ENCODE peak calls at places on chromosomes 13 and 19, in nine cellular contexts. Y, M, A, Q, O, S, W, C and X are unnamed samples.

GRCh38 chr13:44842158-44842557 is 147.1 kb downstream of the NUFIP1 start:
- DNase-seq in Y (no peak), M (peak; percentile 74), A (peak; percentile 63), Q (no peak), O (no peak), S (no peak), W (peak; percentile 51), C (no peak), X (peak; percentile 49)

GRCh38 chr13:63190219-63190618 is 1774.6 kb upstream of the PCDH20 start:
- DNase-seq in Y (no peak), M (peak; percentile 55), A (peak; percentile 2), Q (no peak), O (no peak), S (no peak), W (peak; percentile 15), C (no peak), X (no peak)

GRCh38 chr19:54905908-54906511 is at the start of gene NCR1:
- DNase-seq in Y (no peak), M (no peak), A (no peak), Q (no peak), O (no peak), S (no peak), W (no peak), C (no peak), X (no peak)

GRCh38 chr13:32897296-32897695 is 118.9 kb upstream of the KL start:
- DNase-seq in Y (no peak), M (no peak), A (no peak), Q (no peak), O (no peak), S (no peak), W (no peak), C (no peak), X (no peak)

GRCh38 chr19:54805665-54806515 is 2.5 kb downstream of the KIR2DL4 start:
- DNase-seq in Y (no peak), M (no peak), A (no peak), Q (no peak), O (no peak), S (no peak), W (no peak), C (no peak), X (no peak)

GRCh38 chr19:46494115-46494935 is 1.3 kb downstream of the PNMA8B start:
- DNase-seq in Y (no peak), M (no peak), A (no peak), Q (no peak), O (no peak), S (no peak), W (no peak), C (no peak), X (no peak)

GRCh38 chr13:24887759-24888158 is 123.8 kb downstream of the RNF17 start:
- DNase-seq in Y (no peak), M (no peak), A (no peak), Q (no peak), O (no peak), S (no peak), W (no peak), C (no peak), X (no peak)

GRCh38 chr19:7925171-7925837 is 631 bp downstream of the CTXN1 start:
- DNase-seq in Y (peak; percentile 98), M (peak; percentile 16), A (peak; percentile 67), Q (peak; percentile 71), O (no peak), S (peak; percentile 56), W (peak; percentile 68), C (no peak), X (no peak)

GRCh38 chr19:42052241-42052863 is 17.7 kb downstream of the GRIK5 start:
- DNase-seq in Y (no peak), M (no peak), A (no peak), Q (no peak), O (no peak), S (no peak), W (no peak), C (no peak), X (no peak)

GRCh38 chr19:44927746-44928145 is 13.3 kb downstream of the APOC1 start:
- DNase-seq in Y (no peak), M (peak; percentile 29), A (peak; percentile 92), Q (no peak), O (no peak), S (no peak), W (peak; percentile 63), C (no peak), X (no peak)

GRCh38 chr13:25329706-25330105 is 28.3 kb downstream of the NUP58 start:
- DNase-seq in Y (no peak), M (peak; percentile 11), A (peak; percentile 71), Q (no peak), O (no peak), S (no peak), W (no peak), C (no peak), X (peak; percentile 15)

GRCh38 chr13:58080806-58081205 is 449.3 kb downstream of the PCDH17 start:
- DNase-seq in Y (no peak), M (peak; percentile 30), A (no peak), Q (no peak), O (no peak), S (no peak), W (no peak), C (no peak), X (no peak)

GRCh38 chr13:71358218-71358617 is 508.8 kb downstream of the DACH1 start:
- DNase-seq in Y (no peak), M (no peak), A (no peak), Q (no peak), O (no peak), S (no peak), W (no peak), C (no peak), X (no peak)

GRCh38 chr13:43760257-43760656 is 26.5 kb downstream of the ENOX1 start:
- DNase-seq in Y (no peak), M (no peak), A (no peak), Q (no peak), O (no peak), S (no peak), W (no peak), C (no peak), X (no peak)

GRCh38 chr13:20128459-20128927 is 32.4 kb downstream of the GJA3 start:
- DNase-seq in Y (peak; percentile 72), M (no peak), A (no peak), Q (no peak), O (no peak), S (no peak), W (no peak), C (no peak), X (no peak)

GRCh38 chr13:20127563-20128458 is 33.0 kb downstream of the GJA3 start:
- DNase-seq in Y (peak; percentile 87), M (peak; percentile 47), A (peak; percentile 40), Q (peak; percentile 21), O (no peak), S (no peak), W (peak; percentile 51), C (no peak), X (no peak)

GRCh38 chr13:20130012-20130411 is 30.8 kb downstream of the GJA3 start:
- DNase-seq in Y (peak; percentile 3), M (no peak), A (no peak), Q (no peak), O (no peak), S (no peak), W (no peak), C (no peak), X (no peak)

GRCh38 chr13:20130652-20131051 is 30.2 kb downstream of the GJA3 start:
- DNase-seq in Y (no peak), M (no peak), A (no peak), Q (no peak), O (no peak), S (no peak), W (no peak), C (no peak), X (no peak)

DNA sequence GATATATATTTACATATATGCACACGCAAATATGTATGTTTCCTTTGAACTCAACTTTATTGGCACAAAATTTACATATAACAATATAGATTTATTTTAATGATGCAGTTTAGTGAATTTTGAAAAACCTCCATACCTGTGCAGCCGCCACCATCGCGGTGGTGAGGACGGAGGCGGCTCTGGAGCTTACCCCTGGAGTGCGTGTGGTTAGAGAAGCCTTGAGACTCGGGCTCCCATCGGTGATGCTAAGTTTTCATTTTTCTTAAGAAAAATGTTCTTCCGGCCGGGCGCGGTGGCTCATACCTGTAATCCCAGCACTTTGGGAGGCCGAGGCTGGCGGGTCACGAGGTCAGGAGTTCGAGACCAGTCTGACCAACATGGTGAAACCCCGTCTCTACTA is 31.8 kb downstream of the GJA3 start:
- DNase-seq in Y (no peak), M (no peak), A (no peak), Q (no peak), O (no peak), S (no peak), W (no peak), C (no peak), X (no peak)
- H3K4me3 ChIP-seq in Y (peak overlapping the region; percentile 77), M (no peak overlapping the region), A (no peak overlapping the region), Q (no peak overlapping the region), O (no peak overlapping the region), S (no peak overlapping the region), W (no peak overlapping the region), C (no peak overlapping the region), X (no peak overlapping the region)

GRCh38 chr19:18470787-18471186 is 32.9 kb upstream of the ISYNA1 start:
- DNase-seq in Y (no peak), M (no peak), A (no peak), Q (no peak), O (no peak), S (no peak), W (no peak), C (no peak), X (no peak)

GRCh38 chr19:18469245-18470107 is 31.5 kb upstream of the ISYNA1 start:
- DNase-seq in Y (peak; percentile 93), M (no peak), A (peak; percentile 75), Q (peak; percentile 48), O (peak; percentile 47), S (peak; percentile 32), W (peak; percentile 63), C (no peak), X (no peak)

GRCh38 chr19:18468517-18468916 is 30.6 kb upstream of the ISYNA1 start:
- DNase-seq in Y (no peak), M (no peak), A (no peak), Q (no peak), O (no peak), S (no peak), W (no peak), C (no peak), X (no peak)

GRCh38 chr19:18468930-18469244 is 31.0 kb upstream of the ISYNA1 start:
- DNase-seq in Y (no peak), M (no peak), A (no peak), Q (no peak), O (no peak), S (no peak), W (no peak), C (no peak), X (no peak)

GRCh38 chr19:18470153-18470552 is 32.2 kb upstream of the ISYNA1 start:
- DNase-seq in Y (peak; percentile 91), M (no peak), A (no peak), Q (no peak), O (no peak), S (no peak), W (no peak), C (no peak), X (no peak)
- TF ChIP-seq CTCF in Y (peak; percentile 83), M (no peak), A (peak; percentile 49), Q (peak; percentile 37), O (peak; percentile 64), S (peak; percentile 51), W (peak; percentile 56), C (peak; percentile 16), X (peak; percentile 51)

GRCh38 chr13:40756042-40756441 is 14.9 kb downstream of the MRPS31 start:
- DNase-seq in Y (no peak), M (no peak), A (no peak), Q (no peak), O (no peak), S (no peak), W (no peak), C (no peak), X (no peak)
- H3K4me3 ChIP-seq in Y (no peak overlapping the region), M (no peak overlapping the region), A (no peak overlapping the region), Q (no peak overlapping the region), O (no peak overlapping the region), S (no peak overlapping the region), W (no peak overlapping the region), C (no peak overlapping the region), X (no peak overlapping the region)

GRCh38 chr19:14089662-14090508 is 666 bp downstream of the SAMD1 start:
- DNase-seq in Y (peak; percentile 71), M (peak; percentile 71), A (peak; percentile 64), Q (no peak), O (no peak), S (no peak), W (peak; percentile 57), C (no peak), X (no peak)
- TF ChIP-seq CTCF in Y (peak; percentile 9), M (no peak), A (no peak), Q (no peak), O (no peak), S (no peak), W (no peak), C (no peak), X (no peak)